ENCODE peak calls at places on chromosomes 12 and 14, in nine cellular contexts. J is HFF-Myc; M is HTR-8/SVneo; P is T-helper 1 cell; L is B cell; H is Caco-2; N is ovary; R is CD8-positive, alpha-beta T cell; C is central memory CD4-positive, alpha-beta T cell. U is an unnamed sample.

GRCh38 chr14:23094666-23095195 is at the start of gene ACIN1:
- DNase-seq in J (peak), M (no peak), P (peak), L (peak), H (peak), N (peak), R (no peak), C (no peak), U (peak)

GRCh38 chr12:100927825-100928224 is 133.2 kb downstream of the ANO4 start:
- DNase-seq in J (peak), M (peak), P (no peak), L (no peak), H (no peak), N (no peak), R (no peak), C (no peak), U (no peak)

GRCh38 chr12:95648990-95649791 is 97.9 kb upstream of the USP44 start:
- DNase-seq in J (no peak), M (peak), P (no peak), L (no peak), H (peak), N (no peak), R (no peak), C (no peak), U (no peak)

GRCh38 chr14:94690896-94691657 is 78.8 kb downstream of the GSC start:
- DNase-seq in J (no peak), M (no peak), P (no peak), L (no peak), H (no peak), N (no peak), R (no peak), C (no peak), U (no peak)

GRCh38 chr12:110563702-110564470 is 19.2 kb downstream of the PPTC7 start:
- DNase-seq in J (no peak), M (no peak), P (no peak), L (no peak), H (no peak), N (no peak), R (no peak), C (no peak), U (no peak)

GRCh38 chr12:38838211-38838850 is 67.1 kb downstream of the CPNE8 start:
- DNase-seq in J (no peak), M (no peak), P (no peak), L (no peak), H (no peak), N (no peak), R (no peak), C (no peak), U (no peak)

GRCh38 chr12:4855121-4855924 is 54.4 kb upstream of the KCNA1 start:
- DNase-seq in J (peak), M (peak), P (no peak), L (peak), H (peak), N (no peak), R (no peak), C (peak), U (peak)

GRCh38 chr12:108567974-108568652 is 5.7 kb downstream of the ISCU start:
- DNase-seq in J (no peak), M (no peak), P (no peak), L (no peak), H (no peak), N (no peak), R (no peak), C (no peak), U (no peak)

GRCh38 chr12:97394657-97395056 is 67.9 kb upstream of the RMST start:
- DNase-seq in J (no peak), M (no peak), P (no peak), L (no peak), H (no peak), N (no peak), R (no peak), C (no peak), U (no peak)

GRCh38 chr14:102150083-102150482 is 10.4 kb downstream of the WDR20 start:
- DNase-seq in J (no peak), M (no peak), P (no peak), L (no peak), H (no peak), N (no peak), R (no peak), C (no peak), U (no peak)

U was measured in HuH-7.5.